ENCODE peak calls at places on chromosomes 11 and 22, in five cellular contexts. J, X, T, N and S are unnamed samples.
A peak's percentile ranks its signal among the peaks of the same experiment; 100 is the strongest.

GRCh38 chr11:120527111-120527748 is 15.7 kb downstream of the GRIK4 start:
- DNase-seq in N (no peak), J (no peak), T (no peak), X (no peak), S (no peak)

GRCh38 chr11:67265633-67266423 is 445 bp upstream of the GRK2 start:
- DNase-seq in N (peak; percentile 81), X (no peak), J (peak; percentile 70), T (peak; percentile 44), S (no peak)

GRCh38 chr11:64926689-64927088 is 2.2 kb downstream of the PPP2R5B start:
- DNase-seq in J (no peak), X (no peak), N (no peak), T (no peak), S (no peak)

GRCh38 chr22:35443338-35443737 is 43.4 kb downstream of the MCM5 start:
- DNase-seq in N (no peak), J (no peak), X (no peak), T (no peak), S (no peak)

GRCh38 chr11:44017443-44018126 is 30.2 kb upstream of the ACCSL start:
- DNase-seq in N (no peak), T (no peak), J (no peak), X (no peak), S (no peak)

GRCh38 chr11:3840289-3840869 is 380 bp downstream of the RHOG start:
- DNase-seq in J (no peak), T (no peak), N (peak; percentile 50), X (no peak), S (no peak)

GRCh38 chr11:8384199-8384821 is 120.6 kb upstream of the LMO1 start:
- DNase-seq in X (no peak), J (peak; percentile 97), T (no peak), N (no peak), S (no peak)

GRCh38 chr11:8799273-8799672 is 111.7 kb upstream of the AKIP1 start:
- DNase-seq in N (no peak), X (no peak), J (no peak), T (no peak), S (no peak)

GRCh38 chr11:71114124-71114851 is 138.1 kb downstream of the SHANK2 start:
- DNase-seq in J (no peak), X (no peak), T (no peak), N (no peak), S (no peak)

GRCh38 chr11:128890543-128891409 is at the start of gene KCNJ5:
- DNase-seq in X (no peak), J (peak; percentile 79), N (no peak), T (no peak), S (no peak)

GRCh38 chr11:67372993-67373915 is at the start of gene CLCF1:
- DNase-seq in J (peak; percentile 76), T (no peak), N (peak; percentile 84), X (no peak), S (peak; percentile 80)

GRCh38 chr11:1054143-1055108 is 17.9 kb upstream of the MUC6 start:
- DNase-seq in X (no peak), N (no peak), J (no peak), T (no peak), S (no peak)

GRCh38 chr22:49671331-49672012 is 156.2 kb downstream of the BRD1 start:
- DNase-seq in N (no peak), J (no peak), X (no peak), T (no peak), S (no peak)

GRCh38 chr11:118084656-118085055 is 2.1 kb downstream of the SMIM35 start:
- DNase-seq in N (no peak), T (no peak), J (no peak), X (no peak), S (no peak)
- H3K27ac ChIP-seq in N (no peak overlapping the region), T (no peak overlapping the region), J (peak overlapping the region; percentile 41), X (no peak overlapping the region), S (no peak overlapping the region)

GRCh38 chr11:131889760-131890620 is 519.6 kb downstream of the NTM start:
- DNase-seq in X (no peak), J (no peak), N (no peak), T (no peak), S (no peak)
- TF ChIP-seq CTCF in X (no peak), J (no peak), N (no peak), T (no peak), S (peak; percentile 51)

GRCh38 chr22:45497268-45497667 is 5.4 kb upstream of the FBLN1 start:
- DNase-seq in J (no peak), N (no peak), X (no peak), T (no peak), S (no peak)

GRCh38 chr22:45490836-45491235 is 11.8 kb upstream of the FBLN1 start:
- DNase-seq in N (no peak), X (no peak), T (peak; percentile 72), J (no peak), S (no peak)

GRCh38 chr22:45491841-45492240 is 10.8 kb upstream of the FBLN1 start:
- DNase-seq in X (no peak), N (no peak), J (no peak), T (no peak), S (no peak)

GRCh38 chr22:45496451-45496941 is 6.2 kb upstream of the FBLN1 start:
- DNase-seq in T (peak; percentile 77), X (no peak), J (no peak), N (no peak), S (no peak)

GRCh38 chr22:45493286-45493771 is 9.4 kb upstream of the FBLN1 start:
- DNase-seq in N (no peak), T (no peak), J (no peak), X (no peak), S (no peak)
- H3K27ac ChIP-seq in N (no peak overlapping the region), T (no peak overlapping the region), J (no peak overlapping the region), X (no peak overlapping the region), S (no peak overlapping the region)

DNA sequence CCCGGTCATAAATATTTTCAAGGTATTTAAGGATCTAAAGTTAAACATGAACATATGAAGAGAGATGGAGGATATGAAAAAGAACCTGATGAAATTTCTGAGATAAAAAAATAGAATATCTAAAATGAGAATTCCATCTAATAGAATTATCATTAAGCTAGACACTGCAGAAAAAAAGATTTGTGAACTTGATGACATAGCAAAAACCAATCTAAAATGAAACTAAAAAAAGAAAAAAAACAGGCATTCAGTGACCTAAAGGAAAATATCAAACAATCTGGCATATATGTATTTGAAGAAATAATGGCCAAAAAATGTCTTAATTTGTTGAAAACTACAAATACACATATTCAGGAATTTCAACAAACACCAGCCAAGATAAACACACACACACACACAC is 81.6 kb upstream of the ZC3H12C start:
- DNase-seq in X (no peak), J (no peak), T (no peak), N (no peak), S (no peak)
- TF ChIP-seq CTCF in X (no peak), J (no peak), T (no peak), N (no peak), S (no peak)

GRCh38 chr22:43922123-43922522 is 1.5 kb upstream of the PNPLA3 start:
- DNase-seq in N (no peak), X (no peak), T (peak; percentile 57), J (no peak), S (no peak)
- H3K27ac ChIP-seq in N (no peak overlapping the region), X (no peak overlapping the region), T (no peak overlapping the region), J (no peak overlapping the region), S (no peak overlapping the region)

DNA sequence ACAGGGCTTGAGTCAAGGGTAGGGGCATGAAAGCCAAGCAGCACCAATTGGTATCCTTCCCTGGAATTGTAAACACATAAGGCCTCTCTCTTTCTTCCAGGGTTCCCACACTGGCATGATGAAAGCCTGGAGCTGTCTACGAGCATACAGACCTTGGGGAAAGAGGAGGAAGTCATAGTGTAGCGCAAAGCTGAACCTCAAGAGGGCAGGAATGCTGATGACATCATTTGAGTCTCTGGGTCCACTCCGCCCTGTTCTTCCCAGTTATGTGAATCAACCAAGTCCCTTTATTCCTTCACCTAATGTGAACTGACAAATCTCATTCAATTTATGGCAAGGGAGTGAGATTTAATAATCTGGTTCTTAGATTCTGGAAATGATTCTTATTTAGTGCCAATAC is 266.4 kb upstream of the NCAM1 start:
- DNase-seq in T (no peak), J (no peak), X (no peak), N (no peak), S (no peak)
- TF ChIP-seq CTCF in T (no peak), J (no peak), X (peak; percentile 9), N (no peak), S (no peak)

DNA sequence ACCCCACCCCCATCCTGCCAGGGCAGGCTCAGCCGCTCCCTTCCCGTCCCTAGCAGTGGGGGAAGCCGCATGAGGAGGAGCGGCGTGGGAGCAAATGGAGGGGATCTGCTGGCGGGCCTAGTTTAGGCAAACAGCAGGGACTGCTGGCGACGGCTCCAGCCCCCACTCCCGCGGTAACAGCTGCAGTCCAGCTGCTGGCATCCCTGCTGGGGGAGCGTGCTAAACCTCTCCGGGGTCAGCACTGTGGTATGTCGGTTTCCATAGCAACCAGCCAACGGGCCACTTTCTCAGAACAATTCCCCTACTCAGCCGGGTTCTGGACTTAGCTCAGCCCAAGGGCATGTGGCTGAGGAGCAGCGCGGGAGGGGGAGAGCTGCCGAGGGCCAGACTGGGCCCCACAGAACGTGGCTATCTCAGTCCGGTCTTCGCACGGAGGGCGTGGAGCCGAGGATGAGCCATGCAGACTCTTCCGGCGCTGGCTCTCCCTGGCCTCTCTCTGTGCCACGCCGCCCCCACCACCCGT is 98.8 kb downstream of the PKNOX2 start:
- DNase-seq in J (peak; percentile 54), X (no peak), T (peak; percentile 69), N (no peak), S (peak; percentile 100)
- H3K27ac ChIP-seq in J (peak overlapping the region; percentile 47), X (no peak overlapping the region), T (no peak overlapping the region), N (no peak overlapping the region), S (peak overlapping the region; percentile 82)